ENCODE peak calls at places on chromosomes 6 and 20, in six cellular contexts. One of them, this sample, is unnamed.

GRCh38 chr6:45377041-45377554 is 636 bp downstream of the SUPT3H start:
- DNase-seq in fibroblast of pulmonary artery: no peak
- DNase-seq in transverse colon: no peak
- DNase-seq in GM12864: no peak
- DNase-seq in fibroblast of the aortic adventitia: peak
- DNase-seq in epithelial cell of proximal tubule: no peak
- DNase-seq in this sample: no peak

GRCh38 chr6:24961852-24962251 is 26.1 kb upstream of the RIPOR2 start:
- DNase-seq in epithelial cell of proximal tubule: no peak
- DNase-seq in transverse colon: no peak
- DNase-seq in fibroblast of the aortic adventitia: no peak
- DNase-seq in fibroblast of pulmonary artery: no peak
- DNase-seq in GM12864: no peak
- DNase-seq in this sample: no peak

GRCh38 chr6:34953084-34954025 is 64.3 kb downstream of the ANKS1A start:
- DNase-seq in GM12864: no peak
- DNase-seq in fibroblast of pulmonary artery: peak
- DNase-seq in epithelial cell of proximal tubule: peak
- DNase-seq in fibroblast of the aortic adventitia: peak
- DNase-seq in transverse colon: peak
- DNase-seq in this sample: peak

GRCh38 chr6:41404221-41404866 is 68.9 kb downstream of the NCR2 start:
- DNase-seq in transverse colon: no peak
- DNase-seq in fibroblast of pulmonary artery: no peak
- DNase-seq in epithelial cell of proximal tubule: no peak
- DNase-seq in fibroblast of the aortic adventitia: no peak
- DNase-seq in GM12864: no peak
- DNase-seq in this sample: no peak

GRCh38 chr6:28673800-28674671 is 148.4 kb downstream of the GPX5 start:
- DNase-seq in epithelial cell of proximal tubule: peak
- DNase-seq in GM12864: peak
- DNase-seq in fibroblast of pulmonary artery: peak
- DNase-seq in fibroblast of the aortic adventitia: peak
- DNase-seq in transverse colon: no peak
- DNase-seq in this sample: peak

GRCh38 chr6:170208651-170209353 is 82.1 kb downstream of the DLL1 start:
- DNase-seq in fibroblast of pulmonary artery: no peak
- DNase-seq in transverse colon: no peak
- DNase-seq in GM12864: no peak
- DNase-seq in fibroblast of the aortic adventitia: no peak
- DNase-seq in epithelial cell of proximal tubule: no peak
- DNase-seq in this sample: no peak

GRCh38 chr6:124002377-124003081 is 198.9 kb downstream of the NKAIN2 start:
- DNase-seq in fibroblast of the aortic adventitia: no peak
- DNase-seq in fibroblast of pulmonary artery: peak
- DNase-seq in epithelial cell of proximal tubule: no peak
- DNase-seq in transverse colon: no peak
- DNase-seq in GM12864: no peak
- DNase-seq in this sample: peak

GRCh38 chr6:113137411-113137810 is 719.7 kb upstream of the MARCKS start:
- DNase-seq in epithelial cell of proximal tubule: no peak
- DNase-seq in GM12864: no peak
- DNase-seq in transverse colon: no peak
- DNase-seq in fibroblast of pulmonary artery: peak
- DNase-seq in fibroblast of the aortic adventitia: peak
- DNase-seq in this sample: peak

GRCh38 chr6:10401004-10401536 is 13.8 kb downstream of the TFAP2A start:
- DNase-seq in epithelial cell of proximal tubule: no peak
- DNase-seq in transverse colon: no peak
- DNase-seq in fibroblast of the aortic adventitia: no peak
- DNase-seq in fibroblast of pulmonary artery: no peak
- DNase-seq in GM12864: no peak
- DNase-seq in this sample: no peak

GRCh38 chr6:129516787-129517186 is 193.2 kb downstream of the ARHGAP18 start:
- DNase-seq in GM12864: no peak
- DNase-seq in epithelial cell of proximal tubule: no peak
- DNase-seq in transverse colon: no peak
- DNase-seq in fibroblast of pulmonary artery: no peak
- DNase-seq in fibroblast of the aortic adventitia: no peak
- DNase-seq in this sample: no peak

GRCh38 chr20:36017034-36017951 is 48.9 kb downstream of the CNBD2 start:
- DNase-seq in fibroblast of the aortic adventitia: peak
- DNase-seq in transverse colon: no peak
- DNase-seq in GM12864: no peak
- DNase-seq in epithelial cell of proximal tubule: peak
- DNase-seq in fibroblast of pulmonary artery: peak
- DNase-seq in this sample: peak

GRCh38 chr6:79548310-79548709 is 11.1 kb upstream of the LCA5 start:
- DNase-seq in transverse colon: no peak
- DNase-seq in fibroblast of pulmonary artery: no peak
- DNase-seq in fibroblast of the aortic adventitia: no peak
- DNase-seq in epithelial cell of proximal tubule: no peak
- DNase-seq in GM12864: no peak
- DNase-seq in this sample: no peak

GRCh38 chr20:8331740-8332412 is 199.8 kb downstream of the PLCB1 start:
- DNase-seq in epithelial cell of proximal tubule: peak
- DNase-seq in fibroblast of pulmonary artery: peak
- DNase-seq in fibroblast of the aortic adventitia: peak
- DNase-seq in transverse colon: no peak
- DNase-seq in GM12864: no peak
- DNase-seq in this sample: peak

GRCh38 chr6:11769816-11770545 is 8.6 kb downstream of the ADTRP start:
- DNase-seq in fibroblast of pulmonary artery: no peak
- DNase-seq in GM12864: no peak
- DNase-seq in transverse colon: peak
- DNase-seq in epithelial cell of proximal tubule: no peak
- DNase-seq in fibroblast of the aortic adventitia: no peak
- DNase-seq in this sample: no peak

GRCh38 chr6:161557333-161558107 is 283.7 kb upstream of the AGPAT4 start:
- DNase-seq in GM12864: no peak
- DNase-seq in transverse colon: no peak
- DNase-seq in epithelial cell of proximal tubule: no peak
- DNase-seq in fibroblast of pulmonary artery: no peak
- DNase-seq in fibroblast of the aortic adventitia: no peak
- DNase-seq in this sample: no peak

GRCh38 chr6:49284134-49284533 is 178.9 kb downstream of the MMUT start:
- DNase-seq in GM12864: no peak
- DNase-seq in transverse colon: no peak
- DNase-seq in fibroblast of pulmonary artery: no peak
- DNase-seq in fibroblast of the aortic adventitia: no peak
- DNase-seq in epithelial cell of proximal tubule: no peak
- DNase-seq in this sample: no peak

GRCh38 chr20:52794853-52795252 is 177.3 kb upstream of the TSHZ2 start:
- DNase-seq in epithelial cell of proximal tubule: no peak
- DNase-seq in fibroblast of the aortic adventitia: no peak
- DNase-seq in GM12864: no peak
- DNase-seq in transverse colon: no peak
- DNase-seq in fibroblast of pulmonary artery: no peak
- DNase-seq in this sample: no peak

GRCh38 chr6:29602564-29603361 is 17.8 kb downstream of the OR2H2 start:
- DNase-seq in transverse colon: no peak
- DNase-seq in epithelial cell of proximal tubule: no peak
- DNase-seq in GM12864: no peak
- DNase-seq in fibroblast of pulmonary artery: peak
- DNase-seq in fibroblast of the aortic adventitia: no peak
- DNase-seq in this sample: peak

GRCh38 chr6:31652925-31653724 is 664 bp upstream of the BAG6 start:
- DNase-seq in fibroblast of the aortic adventitia: no peak
- DNase-seq in fibroblast of pulmonary artery: no peak
- DNase-seq in transverse colon: peak
- DNase-seq in epithelial cell of proximal tubule: peak
- DNase-seq in GM12864: peak
- DNase-seq in this sample: no peak

GRCh38 chr20:34720266-34720665 is 16.1 kb downstream of the TP53INP2 start:
- DNase-seq in fibroblast of the aortic adventitia: no peak
- DNase-seq in transverse colon: no peak
- DNase-seq in epithelial cell of proximal tubule: no peak
- DNase-seq in fibroblast of pulmonary artery: no peak
- DNase-seq in GM12864: no peak
- DNase-seq in this sample: peak

GRCh38 chr6:44171899-44172546 is 13.4 kb downstream of the CAPN11 start:
- DNase-seq in GM12864: no peak
- DNase-seq in fibroblast of the aortic adventitia: no peak
- DNase-seq in fibroblast of pulmonary artery: no peak
- DNase-seq in epithelial cell of proximal tubule: no peak
- DNase-seq in transverse colon: no peak
- DNase-seq in this sample: no peak

GRCh38 chr20:64131406-64131805 is 24.0 kb upstream of the NPBWR2 start:
- DNase-seq in fibroblast of pulmonary artery: peak
- DNase-seq in fibroblast of the aortic adventitia: peak
- DNase-seq in transverse colon: no peak
- DNase-seq in epithelial cell of proximal tubule: no peak
- DNase-seq in GM12864: no peak
- DNase-seq in this sample: peak

DNA sequence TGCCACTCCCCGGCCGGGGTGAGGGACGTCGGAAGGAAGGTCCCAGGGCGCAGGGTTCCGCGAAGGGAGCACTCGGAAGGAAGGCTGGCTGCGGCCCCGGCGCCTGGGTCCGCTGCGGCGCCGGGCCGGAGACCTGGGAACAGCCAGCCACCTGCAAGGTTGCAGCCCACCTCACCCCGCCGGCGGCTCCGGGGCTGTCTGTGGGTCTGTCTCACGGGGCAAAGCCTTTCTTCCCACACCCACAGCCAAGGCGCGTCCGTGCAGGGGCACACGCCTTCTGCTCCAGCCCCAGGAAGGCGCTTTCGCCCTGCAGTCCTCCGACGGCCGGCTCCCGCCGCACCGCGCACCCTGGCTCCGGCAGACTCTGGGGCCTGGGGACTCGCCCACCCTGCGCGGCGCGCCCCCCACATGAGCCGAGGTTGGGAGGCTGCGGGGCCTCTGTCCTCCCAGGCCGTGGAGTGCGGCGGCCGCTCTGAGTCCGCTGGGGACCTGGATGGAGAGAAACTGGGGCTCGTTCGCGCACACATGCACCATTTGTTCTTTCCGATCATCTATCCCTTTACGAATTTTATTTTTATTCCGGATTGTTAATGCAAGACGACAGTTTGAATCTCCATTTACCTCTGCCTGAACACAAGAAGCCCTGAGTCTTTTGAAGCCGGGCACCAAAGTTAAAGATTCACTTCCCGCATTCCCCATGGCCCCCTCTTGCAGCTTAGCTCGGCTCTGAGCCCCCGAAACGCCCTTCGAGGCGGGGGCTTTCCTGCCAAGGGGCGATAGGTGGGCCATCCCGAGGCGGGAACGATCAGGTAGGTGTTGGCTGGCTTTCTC is 4.5 kb upstream of the FOXC1 start:
- DNase-seq in fibroblast of the aortic adventitia: no peak
- DNase-seq in GM12864: no peak
- DNase-seq in epithelial cell of proximal tubule: no peak
- DNase-seq in fibroblast of pulmonary artery: no peak
- DNase-seq in transverse colon: no peak
- DNase-seq in this sample: no peak
- H3K4me3 ChIP-seq in fibroblast of the aortic adventitia: no peak
- H3K4me3 ChIP-seq in GM12864: peak
- H3K4me3 ChIP-seq in epithelial cell of proximal tubule: peak
- H3K4me3 ChIP-seq in fibroblast of pulmonary artery: peak
- H3K4me3 ChIP-seq in transverse colon: peak
- H3K4me3 ChIP-seq in this sample: peak

GRCh38 chr6:89564752-89565427 is 73.7 kb downstream of the LYRM2 start:
- DNase-seq in GM12864: no peak
- DNase-seq in epithelial cell of proximal tubule: no peak
- DNase-seq in fibroblast of the aortic adventitia: peak
- DNase-seq in fibroblast of pulmonary artery: no peak
- DNase-seq in transverse colon: no peak
- DNase-seq in this sample: no peak

GRCh38 chr6:89566011-89566775 is 72.4 kb downstream of the LYRM2 start:
- DNase-seq in epithelial cell of proximal tubule: no peak
- DNase-seq in GM12864: no peak
- DNase-seq in fibroblast of the aortic adventitia: no peak
- DNase-seq in fibroblast of pulmonary artery: no peak
- DNase-seq in transverse colon: no peak
- DNase-seq in this sample: no peak

GRCh38 chr6:89559487-89559886 is 79.1 kb downstream of the LYRM2 start:
- DNase-seq in epithelial cell of proximal tubule: no peak
- DNase-seq in transverse colon: no peak
- DNase-seq in GM12864: no peak
- DNase-seq in fibroblast of the aortic adventitia: no peak
- DNase-seq in fibroblast of pulmonary artery: peak
- DNase-seq in this sample: no peak

GRCh38 chr6:89563866-89564265 is 74.7 kb downstream of the LYRM2 start:
- DNase-seq in epithelial cell of proximal tubule: no peak
- DNase-seq in fibroblast of pulmonary artery: no peak
- DNase-seq in GM12864: no peak
- DNase-seq in fibroblast of the aortic adventitia: no peak
- DNase-seq in transverse colon: no peak
- DNase-seq in this sample: no peak

GRCh38 chr6:89562114-89562815 is 76.3 kb downstream of the LYRM2 start:
- DNase-seq in fibroblast of pulmonary artery: peak
- DNase-seq in GM12864: no peak
- DNase-seq in epithelial cell of proximal tubule: no peak
- DNase-seq in fibroblast of the aortic adventitia: peak
- DNase-seq in transverse colon: no peak
- DNase-seq in this sample: peak
- TF ChIP-seq CTCF in fibroblast of pulmonary artery: no peak
- TF ChIP-seq CTCF in GM12864: no peak
- TF ChIP-seq CTCF in epithelial cell of proximal tubule: no peak
- TF ChIP-seq CTCF in fibroblast of the aortic adventitia: no peak
- TF ChIP-seq CTCF in transverse colon: no peak
- TF ChIP-seq CTCF in this sample: no peak

GRCh38 chr6:166656269-166657206 is 29.5 kb upstream of the RPS6KA2 start:
- DNase-seq in transverse colon: no peak
- DNase-seq in epithelial cell of proximal tubule: no peak
- DNase-seq in fibroblast of pulmonary artery: no peak
- DNase-seq in fibroblast of the aortic adventitia: no peak
- DNase-seq in GM12864: no peak
- DNase-seq in this sample: peak
- H3K4me3 ChIP-seq in transverse colon: no peak
- H3K4me3 ChIP-seq in epithelial cell of proximal tubule: no peak
- H3K4me3 ChIP-seq in fibroblast of pulmonary artery: no peak
- H3K4me3 ChIP-seq in fibroblast of the aortic adventitia: no peak
- H3K4me3 ChIP-seq in GM12864: no peak
- H3K4me3 ChIP-seq in this sample: no peak

DNA sequence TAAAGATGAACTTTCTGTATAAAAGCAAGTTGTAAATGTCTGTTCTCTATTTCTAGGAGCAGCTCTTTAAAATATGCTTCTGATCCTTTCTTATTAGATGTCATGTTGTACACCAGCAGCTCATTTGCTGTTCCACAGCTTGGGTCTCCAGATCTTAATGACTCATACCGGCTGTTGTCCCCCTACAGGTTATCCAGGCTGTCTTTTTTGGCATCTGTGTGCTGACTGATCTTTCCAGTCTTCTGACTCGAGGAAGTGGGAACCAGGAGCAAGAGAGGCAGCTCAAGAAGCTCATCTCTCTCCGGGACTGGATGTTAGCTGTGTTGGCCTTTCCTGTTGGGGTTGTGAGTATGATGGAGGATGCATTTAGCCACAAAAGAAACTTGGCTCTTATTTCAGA is 76.0 kb downstream of the AIG1 start:
- DNase-seq in fibroblast of pulmonary artery: no peak
- DNase-seq in fibroblast of the aortic adventitia: no peak
- DNase-seq in GM12864: no peak
- DNase-seq in epithelial cell of proximal tubule: no peak
- DNase-seq in transverse colon: no peak
- DNase-seq in this sample: no peak
- TF ChIP-seq CTCF in fibroblast of pulmonary artery: no peak
- TF ChIP-seq CTCF in fibroblast of the aortic adventitia: peak
- TF ChIP-seq CTCF in GM12864: no peak
- TF ChIP-seq CTCF in epithelial cell of proximal tubule: no peak
- TF ChIP-seq CTCF in transverse colon: no peak
- TF ChIP-seq CTCF in this sample: no peak

This sample was measured in cardiac fibroblast.